ENCODE peak calls at places on chromosome 22, in eight cellular contexts. G is heart right ventricle; T is Peyer's patch; Y is adrenal gland; H is CD4-positive, alpha-beta T cell; J is HL-60; U is lower lobe of right lung; A is psoas muscle. W is an unnamed sample.
A peak's percentile ranks its signal among the peaks of the same experiment; 100 is the strongest.

GRCh38 chr22:39731481-39731880 is 160.9 kb downstream of the CACNA1I start:
- DNase-seq in H (no peak), G (no peak), T (no peak), J (no peak), U (no peak), A (no peak), Y (no peak), W (no peak)

GRCh38 chr22:48173061-48173849 is 1410.8 kb downstream of the TBC1D22A start:
- DNase-seq in A (no peak), T (no peak), G (no peak), U (no peak), H (no peak), J (no peak), Y (no peak), W (no peak)

GRCh38 chr22:50011447-50012200 is 941 bp downstream of the IL17REL start:
- DNase-seq in J (no peak), U (peak; percentile 53), H (no peak), G (no peak), A (no peak), Y (no peak), T (peak; percentile 51), W (no peak)

GRCh38 chr22:49660794-49661781 is 166.6 kb downstream of the BRD1 start:
- DNase-seq in T (no peak), H (no peak), J (no peak), U (peak; percentile 37), A (no peak), Y (no peak), G (no peak), W (no peak)

GRCh38 chr22:40668611-40669390 is 10.5 kb upstream of the MCHR1 start:
- DNase-seq in Y (no peak), H (no peak), A (no peak), T (no peak), J (no peak), G (no peak), U (no peak), W (no peak)

GRCh38 chr22:50262460-50262911 is 1.0 kb upstream of the MAPK12 start:
- DNase-seq in G (no peak), H (no peak), Y (no peak), U (no peak), J (no peak), T (no peak), A (peak; percentile 83), W (no peak)

GRCh38 chr22:35727436-35727835 is 9.8 kb downstream of the APOL5 start:
- DNase-seq in H (no peak), J (no peak), Y (no peak), G (no peak), T (no peak), A (peak; percentile 69), U (no peak), W (no peak)

GRCh38 chr22:24200616-24201212 is 19.4 kb downstream of the SUSD2 start:
- DNase-seq in U (no peak), G (no peak), T (no peak), H (no peak), A (no peak), Y (no peak), J (no peak), W (no peak)

GRCh38 chr22:33401291-33401690 is 343.1 kb upstream of the SYN3 start:
- DNase-seq in T (no peak), G (no peak), A (no peak), U (no peak), J (no peak), H (no peak), Y (no peak), W (no peak)

DNA sequence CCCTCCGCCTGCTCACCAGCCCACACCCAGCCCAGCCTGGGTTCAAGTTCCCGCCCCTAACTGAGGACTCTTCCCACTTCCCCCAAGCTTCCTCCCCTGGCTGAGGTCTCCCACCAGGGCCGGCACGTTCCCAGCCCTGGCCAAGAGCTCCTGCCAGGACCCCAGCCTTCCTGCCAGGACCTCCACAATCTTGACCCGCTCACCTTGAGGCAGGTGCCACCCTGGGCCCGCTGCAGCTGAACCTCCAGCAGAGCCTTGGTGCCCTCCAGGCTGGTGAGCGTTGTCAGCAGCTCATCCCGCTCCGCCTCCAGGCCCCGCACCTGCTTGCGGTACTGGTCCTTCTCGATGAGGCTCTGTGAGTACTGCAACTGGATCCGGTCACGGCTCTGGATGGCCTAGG is 13.2 kb downstream of the CARD10 start:
- DNase-seq in Y (no peak), U (no peak), T (no peak), H (no peak), J (no peak), A (no peak), G (no peak), W (no peak)
- H3K27me3 ChIP-seq in Y (no peaks in the 10 kb centered on the region), U (no peaks in the 10 kb centered on the region), T (no peaks in the 10 kb centered on the region), H (no peaks in the 10 kb centered on the region), J (peaks cover under 1% of the 10 kb centered on the region), A (peaks cover 10% of the 10 kb centered on the region), G (no peaks in the 10 kb centered on the region), W (no peaks in the 10 kb centered on the region)

GRCh38 chr22:36807627-36808026 is 9.2 kb downstream of the PVALB start:
- DNase-seq in H (no peak), T (no peak), U (no peak), Y (no peak), J (no peak), A (no peak), G (no peak), W (no peak)

GRCh38 chr22:36814796-36815195 is 2.0 kb downstream of the PVALB start:
- DNase-seq in Y (no peak), U (no peak), T (no peak), A (no peak), J (no peak), H (no peak), G (no peak), W (no peak)

GRCh38 chr22:36808611-36809344 is 8.1 kb downstream of the PVALB start:
- DNase-seq in A (no peak), H (no peak), T (no peak), Y (no peak), J (no peak), G (no peak), U (no peak), W (no peak)

GRCh38 chr22:36809351-36809750 is 7.5 kb downstream of the PVALB start:
- DNase-seq in A (no peak), G (no peak), J (no peak), H (no peak), U (no peak), T (no peak), Y (no peak), W (no peak)

GRCh38 chr22:36811094-36811797 is 5.6 kb downstream of the PVALB start:
- DNase-seq in J (no peak), Y (no peak), G (no peak), H (no peak), A (no peak), T (no peak), U (no peak), W (no peak)
- H3K27me3 ChIP-seq in J (peaks cover 24% of the 10 kb centered on the region), Y (peaks cover 3% of the 10 kb centered on the region), G (peaks cover 80% of the 10 kb centered on the region), H (peaks cover 29% of the 10 kb centered on the region), A (peaks cover 41% of the 10 kb centered on the region), T (no peaks in the 10 kb centered on the region), U (peaks cover 41% of the 10 kb centered on the region), W (peaks cover 7% of the 10 kb centered on the region)

GRCh38 chr22:22368516-22368915 is 123.9 kb downstream of the VPREB1 start:
- DNase-seq in Y (no peak), T (no peak), G (no peak), A (no peak), U (no peak), H (no peak), J (no peak), W (no peak)
- H3K27me3 ChIP-seq in Y (no peaks in the 10 kb centered on the region), T (no peaks in the 10 kb centered on the region), G (peaks cover 25% of the 10 kb centered on the region), A (peaks cover 12% of the 10 kb centered on the region), U (peaks cover 4% of the 10 kb centered on the region), H (peaks cover 8% of the 10 kb centered on the region), J (no peaks in the 10 kb centered on the region), W (peaks cover 5% of the 10 kb centered on the region)

DNA sequence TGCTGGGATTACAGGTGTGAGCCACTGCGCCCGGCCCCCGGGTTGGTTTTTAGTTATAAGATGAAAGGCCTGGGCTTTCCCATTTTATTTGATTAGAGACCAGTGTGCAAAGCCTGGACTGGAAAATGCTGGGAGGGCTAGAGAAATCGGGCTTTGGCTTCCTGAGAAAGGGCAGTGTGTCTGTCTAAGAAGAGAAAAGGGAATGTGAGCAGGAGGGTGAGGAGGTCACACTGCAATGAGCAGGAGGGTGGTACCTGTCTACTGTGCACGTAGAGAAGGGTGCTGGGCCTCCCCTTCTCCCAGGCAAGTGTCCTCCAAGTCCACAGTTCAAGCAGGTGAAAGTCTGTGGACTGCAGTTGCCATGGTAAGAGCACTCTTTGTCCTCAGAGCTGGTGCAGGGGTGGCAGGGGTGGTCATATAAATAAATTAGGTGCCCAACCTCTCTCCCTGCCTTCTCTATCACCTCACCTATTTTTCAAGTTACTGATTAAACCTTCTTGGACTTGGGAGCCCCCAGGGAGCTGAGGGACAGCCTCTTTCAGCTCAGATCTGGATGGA is 30.8 kb downstream of the SLC5A1 start:
- DNase-seq in U (no peak), J (no peak), T (peak; percentile 79), A (no peak), G (no peak), Y (no peak), H (no peak), W (no peak)
- H3K27me3 ChIP-seq in U (peaks cover 11% of the 10 kb centered on the region), J (peaks cover 7% of the 10 kb centered on the region), T (no peaks in the 10 kb centered on the region), A (no peaks in the 10 kb centered on the region), G (peaks cover 5% of the 10 kb centered on the region), Y (peaks cover 4% of the 10 kb centered on the region), H (peaks cover 4% of the 10 kb centered on the region), W (no peaks in the 10 kb centered on the region)

GRCh38 chr22:43820671-43821305 is 8.7 kb upstream of the EFCAB6 start:
- DNase-seq in T (no peak), J (no peak), U (peak; percentile 45), H (no peak), G (no peak), Y (no peak), A (no peak), W (no peak)

GRCh38 chr22:43819691-43820670 is 7.9 kb upstream of the EFCAB6 start:
- DNase-seq in G (no peak), Y (no peak), J (no peak), A (no peak), H (no peak), U (no peak), T (no peak), W (no peak)

GRCh38 chr22:43817402-43817801 is 5.3 kb upstream of the EFCAB6 start:
- DNase-seq in H (no peak), U (no peak), J (no peak), T (no peak), A (no peak), G (no peak), Y (no peak), W (no peak)

GRCh38 chr22:43821606-43822425 is 9.7 kb upstream of the EFCAB6 start:
- DNase-seq in G (no peak), H (no peak), U (no peak), A (no peak), T (no peak), J (no peak), Y (no peak), W (no peak)

DNA sequence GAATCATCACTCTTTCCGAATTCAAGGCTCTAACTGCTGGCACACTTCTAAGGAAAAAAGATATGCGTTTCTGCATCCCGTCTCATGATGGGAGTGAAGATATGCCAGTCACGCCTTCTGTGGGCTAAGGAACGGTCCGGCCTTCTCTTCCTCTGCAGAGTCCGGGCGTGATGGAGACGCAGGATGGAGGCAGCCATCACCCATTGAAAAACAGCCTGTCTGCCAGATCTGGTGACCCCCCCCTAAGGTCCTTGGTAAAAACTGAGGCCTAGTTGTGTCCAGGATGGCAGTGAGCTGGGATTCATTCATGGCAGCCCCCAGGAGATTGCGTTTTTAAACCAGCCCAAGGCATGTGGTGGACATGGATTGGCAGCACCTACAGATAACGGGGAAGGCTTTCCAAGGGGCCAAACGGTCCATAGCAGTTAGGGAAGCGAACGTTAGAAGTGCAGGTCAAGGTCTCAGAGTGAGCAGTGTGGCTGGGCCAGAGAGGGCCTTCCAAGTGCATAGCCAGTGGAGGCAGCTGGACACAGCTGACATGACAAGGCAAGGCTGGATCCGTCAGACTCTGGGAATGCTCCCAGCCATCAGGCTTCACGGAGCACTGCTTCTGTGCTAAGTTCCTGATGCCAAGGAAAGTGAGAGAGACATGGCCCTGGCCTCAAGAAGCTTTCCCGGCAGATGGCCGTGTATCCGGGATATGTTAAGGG is 7.0 kb upstream of the EFCAB6 start:
- DNase-seq in A (no peak), U (no peak), J (no peak), T (no peak), H (no peak), G (no peak), Y (no peak), W (no peak)
- H3K27me3 ChIP-seq in A (peaks cover 34% of the 10 kb centered on the region), U (peaks cover 9% of the 10 kb centered on the region), J (peaks cover 2% of the 10 kb centered on the region), T (no peaks in the 10 kb centered on the region), H (peaks cover 4% of the 10 kb centered on the region), G (peaks cover 38% of the 10 kb centered on the region), Y (no peaks in the 10 kb centered on the region), W (no peaks in the 10 kb centered on the region)